ENCODE peak calls at places on chromosomes 4 and X, in seven cellular contexts. One of them, this sample, is unnamed.
A peak's percentile ranks its signal among the peaks of the same experiment; 100 is the strongest.

GRCh38 chr4:147891476-147892115 is 159.7 kb downstream of the ARHGAP10 start:
- DNase-seq in SK-N-SH: no peak
- DNase-seq in GM23338: no peak
- DNase-seq in HCT116: no peak
- DNase-seq in PC-3: no peak
- DNase-seq in OCI-LY7: no peak
- DNase-seq in GM23248: no peak
- DNase-seq in this sample: no peak

GRCh38 chr4:100977274-100977673 is 370.1 kb downstream of the PPP3CA start:
- DNase-seq in PC-3: no peak
- DNase-seq in GM23248: no peak
- DNase-seq in HCT116: no peak
- DNase-seq in OCI-LY7: no peak
- DNase-seq in SK-N-SH: no peak
- DNase-seq in GM23338: no peak
- DNase-seq in this sample: no peak

GRCh38 chr4:105036991-105037390 is 109.7 kb upstream of the TET2 start:
- DNase-seq in GM23248: no peak
- DNase-seq in PC-3: no peak
- DNase-seq in GM23338: no peak
- DNase-seq in SK-N-SH: no peak
- DNase-seq in OCI-LY7: no peak
- DNase-seq in HCT116: no peak
- DNase-seq in this sample: no peak

GRCh38 chr4:159150838-159151390 is 48.0 kb downstream of the RAPGEF2 start:
- DNase-seq in GM23248: no peak
- DNase-seq in GM23338: peak; percentile 43
- DNase-seq in OCI-LY7: no peak
- DNase-seq in HCT116: no peak
- DNase-seq in SK-N-SH: no peak
- DNase-seq in PC-3: no peak
- DNase-seq in this sample: no peak

GRCh38 chr4:77269505-77269904 is 112.5 kb downstream of the CCNG2 start:
- DNase-seq in OCI-LY7: no peak
- DNase-seq in HCT116: no peak
- DNase-seq in GM23248: peak; percentile 3
- DNase-seq in SK-N-SH: no peak
- DNase-seq in GM23338: no peak
- DNase-seq in PC-3: peak; percentile 45
- DNase-seq in this sample: peak; percentile 40

GRCh38 chr4:5888706-5889696 is 3.9 kb downstream of the CRMP1 start:
- DNase-seq in GM23248: no peak
- DNase-seq in SK-N-SH: no peak
- DNase-seq in GM23338: no peak
- DNase-seq in HCT116: no peak
- DNase-seq in PC-3: no peak
- DNase-seq in OCI-LY7: no peak
- DNase-seq in this sample: no peak

GRCh38 chr4:73244941-73245601 is 13.5 kb downstream of the ANKRD17 start:
- DNase-seq in OCI-LY7: no peak
- DNase-seq in GM23248: no peak
- DNase-seq in PC-3: no peak
- DNase-seq in HCT116: no peak
- DNase-seq in SK-N-SH: no peak
- DNase-seq in GM23338: peak; percentile 12
- DNase-seq in this sample: no peak

GRCh38 chr4:74794341-74794801 is at the start of gene BTC:
- DNase-seq in PC-3: peak; percentile 71
- DNase-seq in SK-N-SH: peak; percentile 19
- DNase-seq in OCI-LY7: no peak
- DNase-seq in GM23248: peak; percentile 27
- DNase-seq in GM23338: peak; percentile 69
- DNase-seq in HCT116: peak; percentile 43
- DNase-seq in this sample: peak; percentile 55

GRCh38 chrX:63506320-63506719 is 155.2 kb upstream of the SPIN4 start:
- DNase-seq in OCI-LY7: peak; percentile 37
- DNase-seq in GM23338: peak; percentile 61
- DNase-seq in HCT116: peak; percentile 15
- DNase-seq in GM23248: peak; percentile 44
- DNase-seq in SK-N-SH: peak; percentile 7
- DNase-seq in PC-3: peak; percentile 63
- DNase-seq in this sample: no peak

GRCh38 chrX:6226053-6226645 is 2.5 kb downstream of the NLGN4X start:
- DNase-seq in OCI-LY7: no peak
- DNase-seq in GM23248: no peak
- DNase-seq in GM23338: peak; percentile 73
- DNase-seq in SK-N-SH: peak; percentile 70
- DNase-seq in HCT116: no peak
- DNase-seq in PC-3: no peak
- DNase-seq in this sample: no peak

DNA sequence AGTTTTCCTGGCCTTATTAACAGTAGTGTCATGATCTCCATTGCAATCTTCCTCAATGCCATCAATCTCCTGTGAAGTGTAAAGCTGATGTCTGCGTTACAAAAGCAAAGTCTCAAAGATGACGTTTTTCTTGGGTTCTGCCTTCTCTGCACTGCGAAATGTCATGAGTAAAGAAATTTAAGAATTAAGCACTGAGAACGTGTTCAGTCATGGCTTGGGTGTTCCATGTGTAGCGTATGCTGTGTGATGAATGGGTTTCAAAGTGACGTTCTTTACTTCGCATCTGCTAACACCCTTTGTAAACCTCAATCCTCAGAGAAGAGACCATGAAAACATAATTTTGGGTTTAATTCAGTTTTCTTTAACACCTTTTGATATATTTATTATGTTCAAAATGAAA is 1.0 kb downstream of the NAP1L5 start:
- DNase-seq in SK-N-SH: no peak
- DNase-seq in OCI-LY7: no peak
- DNase-seq in HCT116: no peak
- DNase-seq in GM23248: peak; percentile 54
- DNase-seq in GM23338: no peak
- DNase-seq in PC-3: no peak
- DNase-seq in this sample: no peak
- H3K4me3 ChIP-seq in SK-N-SH: peak overlapping the region; percentile 63
- H3K4me3 ChIP-seq in OCI-LY7: no peak overlapping the region
- H3K4me3 ChIP-seq in HCT116: peak overlapping the region; percentile 64
- H3K4me3 ChIP-seq in GM23248: peak overlapping the region; percentile 79
- H3K4me3 ChIP-seq in GM23338: peak overlapping the region; percentile 59
- H3K4me3 ChIP-seq in PC-3: no peak overlapping the region
- H3K4me3 ChIP-seq in this sample: no peak overlapping the region

GRCh38 chr4:20723463-20723862 is 23.2 kb downstream of the PACRGL start:
- DNase-seq in OCI-LY7: no peak
- DNase-seq in GM23248: no peak
- DNase-seq in PC-3: no peak
- DNase-seq in SK-N-SH: no peak
- DNase-seq in GM23338: no peak
- DNase-seq in HCT116: no peak
- DNase-seq in this sample: no peak
- H3K36me3 ChIP-seq in OCI-LY7: peaks cover 79% of the 10 kb centered on the region
- H3K36me3 ChIP-seq in GM23248: peaks cover 30% of the 10 kb centered on the region
- H3K36me3 ChIP-seq in PC-3: peaks cover 13% of the 10 kb centered on the region
- H3K36me3 ChIP-seq in SK-N-SH: peaks cover 61% of the 10 kb centered on the region
- H3K36me3 ChIP-seq in GM23338: peaks cover 22% of the 10 kb centered on the region
- H3K36me3 ChIP-seq in HCT116: peaks cover 17% of the 10 kb centered on the region
- H3K36me3 ChIP-seq in this sample: no peaks in the 10 kb centered on the region

DNA sequence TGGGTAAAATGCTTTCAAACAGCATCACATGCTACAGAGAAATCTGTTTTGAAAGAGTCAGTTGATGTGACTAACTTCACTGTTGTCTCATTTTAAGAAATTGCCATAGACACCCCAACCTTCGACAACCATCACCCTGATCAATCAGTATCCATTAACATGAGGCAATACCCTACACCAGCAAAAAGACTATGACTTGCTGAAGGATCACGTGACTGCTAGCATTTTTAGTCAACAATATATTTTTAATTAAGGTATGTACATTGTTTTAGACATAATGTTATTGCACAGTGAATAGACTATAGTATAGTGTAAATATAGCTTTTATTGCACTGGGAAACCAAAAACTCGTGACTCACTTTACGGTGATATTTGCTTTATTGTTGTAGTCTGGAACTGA is 200.0 kb upstream of the ARHGAP24 start:
- DNase-seq in PC-3: no peak
- DNase-seq in SK-N-SH: no peak
- DNase-seq in GM23248: no peak
- DNase-seq in OCI-LY7: no peak
- DNase-seq in HCT116: no peak
- DNase-seq in GM23338: no peak
- DNase-seq in this sample: no peak
- H3K9me2 ChIP-seq in PC-3: no peaks in the 10 kb centered on the region
- H3K9me2 ChIP-seq in SK-N-SH: no peaks in the 10 kb centered on the region
- H3K9me2 ChIP-seq in GM23248: no peaks in the 10 kb centered on the region
- H3K9me2 ChIP-seq in OCI-LY7: no peaks in the 10 kb centered on the region
- H3K9me2 ChIP-seq in HCT116: no peaks in the 10 kb centered on the region
- H3K9me2 ChIP-seq in GM23338: no peaks in the 10 kb centered on the region
- H3K9me2 ChIP-seq in this sample: no peaks in the 10 kb centered on the region

DNA sequence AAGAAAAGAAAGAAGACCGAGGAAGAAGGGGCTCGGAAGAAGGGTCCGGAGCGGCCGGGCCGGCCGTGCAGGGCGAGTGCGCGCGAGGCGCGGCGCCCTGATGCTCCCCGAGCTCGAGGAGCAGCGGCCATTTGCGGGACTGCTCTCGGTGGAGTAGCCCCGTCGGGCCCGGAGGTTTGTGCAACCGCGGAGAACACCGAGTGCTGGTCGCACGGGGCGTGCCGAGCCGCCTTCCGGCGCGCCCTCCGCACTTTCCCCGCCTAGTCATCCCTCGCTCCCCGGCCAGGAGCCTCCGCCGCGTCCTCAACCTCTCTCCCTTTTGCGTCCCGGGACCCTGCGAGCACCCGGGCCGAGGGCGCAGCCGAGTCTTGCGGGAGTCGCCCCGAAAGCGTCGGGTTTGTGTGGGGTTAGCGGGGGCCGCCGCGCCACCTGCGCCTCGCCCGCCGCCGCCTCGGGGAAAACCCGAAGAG is 127.4 kb downstream of the LAS1L start:
- DNase-seq in HCT116: no peak
- DNase-seq in OCI-LY7: no peak
- DNase-seq in GM23248: peak; percentile 22
- DNase-seq in PC-3: no peak
- DNase-seq in SK-N-SH: no peak
- DNase-seq in GM23338: peak; percentile 27
- DNase-seq in this sample: no peak
- H3K4me3 ChIP-seq in HCT116: no peak overlapping the region
- H3K4me3 ChIP-seq in OCI-LY7: no peak overlapping the region
- H3K4me3 ChIP-seq in GM23248: peak overlapping the region; percentile 52
- H3K4me3 ChIP-seq in PC-3: no peak overlapping the region
- H3K4me3 ChIP-seq in SK-N-SH: no peak overlapping the region
- H3K4me3 ChIP-seq in GM23338: peak overlapping the region; percentile 53
- H3K4me3 ChIP-seq in this sample: no peak overlapping the region